ENCODE peak calls at places on chromosomes 1 and 21, in eight cellular contexts. W is spleen, U is HFF-Myc, A is testis, D is H1, X is left lung, Y is mammary epithelial cell, G is fibroblast of lung. Z is an unnamed sample.
A peak's percentile ranks its signal among the peaks of the same experiment; 100 is the strongest.

GRCh38 chr21:43362306-43362927 is 64.5 kb downstream of the SIK1 start:
- DNase-seq in U (peak; percentile 37), G (peak; percentile 71), A (peak; percentile 67), X (no peak), W (peak; percentile 95), D (peak; percentile 63), Y (peak; percentile 68), Z (no peak)

GRCh38 chr1:11439051-11439450 is 39.9 kb upstream of the DISP3 start:
- DNase-seq in X (peak; percentile 13), U (no peak), D (no peak), G (no peak), A (no peak), Y (no peak), W (no peak), Z (no peak)

GRCh38 chr1:42926870-42927242 is 31.8 kb downstream of the SLC2A1 start:
- DNase-seq in D (no peak), A (no peak), Y (no peak), X (peak; percentile 68), U (no peak), W (peak; percentile 76), G (no peak), Z (no peak)

GRCh38 chr1:54334996-54335395 is 71.2 kb downstream of the SSBP3 start:
- DNase-seq in D (no peak), A (no peak), U (peak; percentile 52), Y (no peak), G (peak; percentile 51), W (no peak), X (no peak), Z (no peak)

GRCh38 chr21:28979092-28979491 is 13.6 kb downstream of the LTN1 start:
- DNase-seq in D (no peak), Y (no peak), X (no peak), G (no peak), A (no peak), U (no peak), W (no peak), Z (no peak)

GRCh38 chr1:32903991-32904776 is 3.0 kb upstream of the TMEM54 start:
- DNase-seq in X (no peak), Y (no peak), W (no peak), U (no peak), A (no peak), G (no peak), D (no peak), Z (no peak)

GRCh38 chr1:67228791-67229190 is 62.5 kb downstream of the IL23R start:
- DNase-seq in D (no peak), G (no peak), U (no peak), X (no peak), A (no peak), Y (no peak), W (no peak), Z (no peak)

GRCh38 chr21:42655797-42656770 is 2.7 kb downstream of the PDE9A start:
- DNase-seq in W (peak; percentile 64), U (no peak), D (peak; percentile 57), A (no peak), G (no peak), X (peak; percentile 57), Y (peak; percentile 32), Z (no peak)

GRCh38 chr1:25517476-25518394 is 25.7 kb upstream of the LDLRAP1 start:
- DNase-seq in W (no peak), Y (no peak), D (peak; percentile 74), A (peak; percentile 74), U (no peak), G (no peak), X (no peak), Z (no peak)

GRCh38 chr1:59947047-59947938 is 20.7 kb upstream of the CYP2J2 start:
- DNase-seq in G (peak; percentile 50), W (no peak), U (peak; percentile 32), Y (peak; percentile 45), A (peak; percentile 72), X (no peak), D (peak; percentile 59), Z (no peak)

GRCh38 chr1:19840228-19840627 is 25.1 kb upstream of the RNF186 start:
- DNase-seq in U (no peak), X (no peak), D (no peak), A (no peak), Y (no peak), G (no peak), W (no peak), Z (no peak)

GRCh38 chr1:4585216-4585615 is 69.2 kb upstream of the AJAP1 start:
- DNase-seq in Y (no peak), U (no peak), G (no peak), A (peak; percentile 43), D (peak; percentile 99), X (no peak), W (no peak), Z (no peak)

GRCh38 chr1:200226268-200226968 is 183.4 kb downstream of the ZNF281 start:
- DNase-seq in W (no peak), U (no peak), D (no peak), X (no peak), A (no peak), G (peak; percentile 46), Y (no peak), Z (no peak)

GRCh38 chr1:179875606-179876288 is 1.9 kb downstream of the TOR1AIP2 start:
- DNase-seq in Y (no peak), U (no peak), A (no peak), X (no peak), D (no peak), G (peak; percentile 24), W (no peak), Z (no peak)
- H3K4me3 ChIP-seq in Y (peak overlapping the region; percentile 97), U (peak overlapping the region; percentile 85), A (peak overlapping the region; percentile 76), X (peak overlapping the region; percentile 67), D (no peak overlapping the region), G (peak overlapping the region; percentile 88), W (no peak overlapping the region), Z (peak overlapping the region; percentile 52)

DNA sequence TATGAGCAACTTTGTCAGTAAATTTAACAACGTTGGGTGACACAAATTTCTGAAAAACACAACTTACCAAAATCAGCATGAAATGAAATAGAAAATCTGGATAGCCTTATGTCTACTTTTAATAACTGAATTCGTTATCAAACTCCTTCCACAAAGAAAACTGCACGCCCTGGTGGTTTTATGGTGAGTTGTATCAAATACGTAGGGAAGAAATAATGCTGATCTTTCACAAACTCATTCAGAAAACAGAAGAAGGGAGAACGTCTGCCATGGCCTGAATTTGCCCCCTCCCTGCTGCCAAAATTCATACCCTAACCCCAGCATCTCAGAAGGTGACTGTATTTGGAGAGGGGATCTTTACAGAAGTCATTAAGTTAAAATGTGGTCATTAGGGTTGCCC is 50.0 kb upstream of the COL18A1 start:
- DNase-seq in W (no peak), U (no peak), D (no peak), Y (no peak), X (no peak), G (no peak), A (no peak), Z (no peak)
- TF ChIP-seq CTCF in W (no peak), U (no peak), D (no peak), Y (no peak), X (no peak), G (no peak), A (no peak), Z (no peak)

GRCh38 chr1:229432905-229433304 is 989 bp downstream of the ACTA1 start:
- DNase-seq in D (no peak), W (no peak), Y (no peak), U (no peak), A (no peak), X (no peak), G (no peak), Z (no peak)

GRCh38 chr1:229434641-229435051 is 752 bp upstream of the ACTA1 start:
- DNase-seq in W (no peak), U (no peak), A (no peak), G (no peak), X (no peak), Y (no peak), D (peak; percentile 79), Z (no peak)

GRCh38 chr1:229432116-229432461 is 1.8 kb downstream of the ACTA1 start:
- DNase-seq in X (no peak), A (no peak), G (no peak), D (no peak), U (no peak), W (no peak), Y (no peak), Z (no peak)

GRCh38 chr1:229433364-229434004 is 410 bp downstream of the ACTA1 start:
- DNase-seq in X (no peak), U (no peak), G (no peak), A (no peak), W (no peak), Y (no peak), D (no peak), Z (no peak)

GRCh38 chr1:229434005-229434640 is at the start of gene ACTA1:
- DNase-seq in W (no peak), X (peak; percentile 79), U (no peak), G (no peak), A (no peak), Y (no peak), D (peak; percentile 81), Z (no peak)
- H3K4me3 ChIP-seq in W (no peak within 1 kb of the TSS), X (no peak within 1 kb of the TSS), U (no peak within 1 kb of the TSS), G (no peak within 1 kb of the TSS), A (no peak within 1 kb of the TSS), Y (no peak within 1 kb of the TSS), D (peak within 1 kb of the TSS; percentile 40), Z (no peak within 1 kb of the TSS)

DNA sequence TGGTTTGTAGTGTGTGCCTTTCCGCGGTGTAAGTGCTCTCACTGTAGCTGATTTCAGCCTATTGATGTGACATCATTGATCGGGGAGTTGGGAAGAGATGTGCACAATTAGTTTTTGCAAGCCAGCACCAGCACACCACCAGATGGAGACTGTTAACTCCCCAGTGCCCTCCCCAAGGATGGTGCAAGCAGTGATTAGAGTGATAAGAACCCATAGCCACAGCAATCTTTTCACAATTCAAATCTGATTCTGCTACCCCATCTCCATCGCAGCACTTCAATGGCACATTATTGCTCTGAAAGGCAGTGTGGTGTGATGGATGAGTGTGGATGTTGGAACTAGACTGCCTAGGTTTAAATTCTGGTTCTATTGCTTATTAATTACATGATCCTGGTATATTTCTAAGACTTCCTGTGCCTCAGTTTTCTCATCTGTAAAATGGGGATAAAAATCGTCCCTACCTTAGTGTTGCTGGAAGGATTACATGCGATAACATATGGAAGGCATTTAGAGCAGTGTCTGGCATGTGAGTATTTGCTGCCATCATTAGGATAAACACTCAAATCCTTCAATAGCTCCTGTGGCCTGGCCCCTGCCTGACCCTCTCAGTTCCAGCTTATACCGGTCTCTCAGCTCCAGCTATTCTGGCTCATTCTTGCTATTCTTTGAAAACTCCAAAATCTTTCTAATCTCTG is 6.7 kb downstream of the CSF3R start:
- DNase-seq in A (no peak), U (no peak), G (no peak), W (no peak), X (no peak), D (no peak), Y (no peak), Z (no peak)
- TF ChIP-seq CTCF in A (no peak), U (no peak), G (no peak), W (no peak), X (no peak), D (no peak), Y (peak; percentile 10), Z (no peak)

Z was measured in RWPE2.